ENCODE peak calls at places on chromosomes 12 and 14, in ten cellular contexts. N is progenitor cell of endocrine pancreas; S is putamen; C is mucosa of descending colon; V is stimulated activated CD8-positive, alpha-beta memory T cell treated with anti-CD3 and anti-CD28 coated beads, Interleukin-15, amount 100 ng/mL, for 48 hours; U is activated T-helper 1 cell treated with anti-CD3 and anti-CD28 coated beads, Interleukin-2, amount 50 U/mL, for 16 hours; H is GDM1; M is A549; Z is NCI-H1417; O is C1 segment of cervical spinal cord. F is an unnamed sample.

GRCh38 chr14:64185184-64185583 is 109.0 kb downstream of the ESR2 start:
- DNase-seq in N (no peak), S (no peak), C (no peak), V (no peak), U (no peak), H (no peak), M (no peak), Z (no peak), O (no peak), F (no peak)

GRCh38 chr14:66974397-66975025 is 214.7 kb upstream of the GARIN2 start:
- DNase-seq in N (no peak), S (no peak), C (no peak), V (no peak), U (no peak), H (no peak), M (peak), Z (no peak), O (no peak), F (no peak)

GRCh38 chr12:105860556-105861207 is 278.1 kb downstream of the NUAK1 start:
- DNase-seq in N (peak), S (no peak), C (no peak), V (no peak), U (no peak), H (no peak), M (peak), Z (peak), O (no peak), F (no peak)

GRCh38 chr14:90658541-90658967 is 157.7 kb downstream of the TTC7B start:
- DNase-seq in N (no peak), S (no peak), C (no peak), V (no peak), U (no peak), H (peak), M (no peak), Z (no peak), O (no peak), F (no peak)

GRCh38 chr12:64452559-64453329 is 824 bp downstream of the TBK1 start:
- DNase-seq in N (no peak), S (no peak), C (peak), V (no peak), U (no peak), H (peak), M (peak), Z (peak), O (no peak), F (peak)

GRCh38 chr12:49094104-49094948 is at the start of gene DHH:
- DNase-seq in N (no peak), S (no peak), C (peak), V (no peak), U (no peak), H (no peak), M (no peak), Z (peak), O (no peak), F (no peak)

GRCh38 chr12:78181544-78182162 is 351.0 kb downstream of the NAV3 start:
- DNase-seq in N (no peak), S (no peak), C (peak), V (no peak), U (no peak), H (peak), M (peak), Z (peak), O (no peak), F (peak)

GRCh38 chr14:89851031-89851430 is 103.5 kb downstream of the EFCAB11 start:
- DNase-seq in N (no peak), S (no peak), C (no peak), V (no peak), U (no peak), H (no peak), M (no peak), Z (peak), O (no peak), F (no peak)

GRCh38 chr14:103386632-103387329 is 1.6 kb downstream of the MARK3 start:
- DNase-seq in N (no peak), S (peak), C (no peak), V (no peak), U (no peak), H (no peak), M (no peak), Z (no peak), O (no peak), F (no peak)

GRCh38 chr12:130827432-130827831 is 11.6 kb downstream of the STX2 start:
- DNase-seq in N (no peak), S (no peak), C (peak), V (no peak), U (no peak), H (no peak), M (no peak), Z (no peak), O (no peak), F (no peak)

GRCh38 chr12:27244680-27245005 is 557 bp downstream of the STK38L start:
- DNase-seq in N (no peak), S (no peak), C (no peak), V (no peak), U (no peak), H (no peak), M (no peak), Z (no peak), O (no peak), F (no peak)

GRCh38 chr12:112317481-112317880 is 64.8 kb downstream of the HECTD4 start:
- DNase-seq in N (no peak), S (no peak), C (no peak), V (no peak), U (no peak), H (no peak), M (no peak), Z (no peak), O (no peak), F (no peak)

GRCh38 chr14:85528080-85528881 is 1.7 kb upstream of the FLRT2 start:
- DNase-seq in N (no peak), S (peak), C (peak), V (no peak), U (no peak), H (no peak), M (peak), Z (peak), O (no peak), F (peak)

GRCh38 chr12:57657744-57658143 is 24.7 kb upstream of the B4GALNT1 start:
- DNase-seq in N (no peak), S (no peak), C (no peak), V (no peak), U (no peak), H (no peak), M (no peak), Z (no peak), O (no peak), F (no peak)

F was measured in NCI-H460.